ENCODE peak calls at places on chromosomes 5 and 9, in six cellular contexts. A is amniotic stem cell, O is NCI-H1417, I is skeletal muscle cell, L is HT1080, V is T-helper 9 cell. P is an unnamed sample.

GRCh38 chr9:132997591-132997990 is 19.1 kb downstream of the GFI1B start:
- DNase-seq in V (no peak), A (no peak), I (peak), L (peak), O (no peak), P (no peak)

GRCh38 chr9:68780735-68781134 is 75.7 kb downstream of the PIP5K1B start:
- DNase-seq in A (no peak), I (no peak), L (peak), O (no peak), V (no peak), P (peak)

GRCh38 chr5:143636951-143637528 is 174.9 kb upstream of the HMHB1 start:
- DNase-seq in A (no peak), I (no peak), O (no peak), L (no peak), V (no peak), P (no peak)

GRCh38 chr9:129164246-129164930 is 13.7 kb downstream of the IER5L start:
- DNase-seq in I (no peak), A (no peak), L (no peak), O (no peak), V (no peak), P (no peak)

GRCh38 chr5:180652771-180653170 is 3.4 kb upstream of the FLT4 start:
- DNase-seq in O (no peak), L (no peak), I (no peak), V (no peak), A (no peak), P (no peak)

GRCh38 chr5:124561451-124561850 is 185.0 kb downstream of the ZNF608 start:
- DNase-seq in O (no peak), A (no peak), I (no peak), L (peak), V (no peak), P (no peak)

GRCh38 chr5:167452186-167452585 is 839.3 kb upstream of the WWC1 start:
- DNase-seq in I (no peak), L (no peak), A (no peak), V (no peak), O (no peak), P (no peak)

GRCh38 chr5:16464664-16465543 is 696 bp downstream of the ZNF622 start:
- DNase-seq in L (no peak), V (no peak), O (no peak), I (no peak), A (no peak), P (no peak)

GRCh38 chr9:127942152-127943010 is 4.7 kb upstream of the DPM2 start:
- DNase-seq in A (no peak), L (peak), I (no peak), O (peak), V (no peak), P (peak)

GRCh38 chr5:142474426-142474825 is 149.6 kb upstream of the SPRY4 start:
- DNase-seq in I (no peak), A (no peak), V (no peak), O (no peak), L (no peak), P (no peak)